ENCODE peak calls at places on chromosomes 4 and X, in ten cellular contexts. One of them, this sample, is unnamed.

GRCh38 chrX:21394792-21395191 is 20.6 kb downstream of the CNKSR2 start:
- DNase-seq in stimulated activated CD4-positive, alpha-beta T cell treated with anti-CD3 and anti-CD28 coated beads, Interleukin-2, amount 100 ng/mL, for 48 hours: no peak
- DNase-seq in AG09319: no peak
- DNase-seq in psoas muscle: no peak
- DNase-seq in G401: peak
- DNase-seq in Right ventricle myocardium inferior: no peak
- DNase-seq in DMS79: peak
- DNase-seq in left ventricle myocardium superior: no peak
- DNase-seq in Panc1: no peak
- DNase-seq in H4: no peak
- DNase-seq in this sample: no peak

GRCh38 chrX:129980043-129980442 is 2.4 kb upstream of the BCORL1 start:
- DNase-seq in stimulated activated CD4-positive, alpha-beta T cell treated with anti-CD3 and anti-CD28 coated beads, Interleukin-2, amount 100 ng/mL, for 48 hours: no peak
- DNase-seq in AG09319: no peak
- DNase-seq in psoas muscle: peak
- DNase-seq in G401: peak
- DNase-seq in Right ventricle myocardium inferior: no peak
- DNase-seq in DMS79: no peak
- DNase-seq in left ventricle myocardium superior: peak
- DNase-seq in Panc1: no peak
- DNase-seq in H4: no peak
- DNase-seq in this sample: no peak

GRCh38 chr4:124306352-124306751 is 406.2 kb downstream of the ANKRD50 start:
- DNase-seq in stimulated activated CD4-positive, alpha-beta T cell treated with anti-CD3 and anti-CD28 coated beads, Interleukin-2, amount 100 ng/mL, for 48 hours: no peak
- DNase-seq in AG09319: no peak
- DNase-seq in psoas muscle: no peak
- DNase-seq in G401: no peak
- DNase-seq in Right ventricle myocardium inferior: no peak
- DNase-seq in DMS79: no peak
- DNase-seq in left ventricle myocardium superior: no peak
- DNase-seq in Panc1: no peak
- DNase-seq in H4: no peak
- DNase-seq in this sample: no peak

GRCh38 chr4:102614801-102615200 is 113.6 kb downstream of the NFKB1 start:
- DNase-seq in stimulated activated CD4-positive, alpha-beta T cell treated with anti-CD3 and anti-CD28 coated beads, Interleukin-2, amount 100 ng/mL, for 48 hours: no peak
- DNase-seq in AG09319: no peak
- DNase-seq in psoas muscle: no peak
- DNase-seq in G401: no peak
- DNase-seq in Right ventricle myocardium inferior: no peak
- DNase-seq in DMS79: no peak
- DNase-seq in left ventricle myocardium superior: peak
- DNase-seq in Panc1: no peak
- DNase-seq in H4: no peak
- DNase-seq in this sample: no peak

GRCh38 chrX:133983974-133984578 is 1.3 kb downstream of the GPC3 start:
- DNase-seq in stimulated activated CD4-positive, alpha-beta T cell treated with anti-CD3 and anti-CD28 coated beads, Interleukin-2, amount 100 ng/mL, for 48 hours: no peak
- DNase-seq in AG09319: no peak
- DNase-seq in psoas muscle: no peak
- DNase-seq in G401: no peak
- DNase-seq in Right ventricle myocardium inferior: no peak
- DNase-seq in DMS79: no peak
- DNase-seq in left ventricle myocardium superior: no peak
- DNase-seq in Panc1: no peak
- DNase-seq in H4: no peak
- DNase-seq in this sample: no peak

GRCh38 chr4:99490286-99490685 is 20.5 kb upstream of the C4orf17 start:
- DNase-seq in stimulated activated CD4-positive, alpha-beta T cell treated with anti-CD3 and anti-CD28 coated beads, Interleukin-2, amount 100 ng/mL, for 48 hours: no peak
- DNase-seq in AG09319: no peak
- DNase-seq in psoas muscle: no peak
- DNase-seq in G401: no peak
- DNase-seq in Right ventricle myocardium inferior: no peak
- DNase-seq in DMS79: no peak
- DNase-seq in left ventricle myocardium superior: no peak
- DNase-seq in Panc1: no peak
- DNase-seq in H4: no peak
- DNase-seq in this sample: no peak

GRCh38 chrX:7139202-7140081 is 8.1 kb upstream of the STS start:
- DNase-seq in stimulated activated CD4-positive, alpha-beta T cell treated with anti-CD3 and anti-CD28 coated beads, Interleukin-2, amount 100 ng/mL, for 48 hours: no peak
- DNase-seq in AG09319: no peak
- DNase-seq in psoas muscle: no peak
- DNase-seq in G401: no peak
- DNase-seq in Right ventricle myocardium inferior: no peak
- DNase-seq in DMS79: no peak
- DNase-seq in left ventricle myocardium superior: no peak
- DNase-seq in Panc1: no peak
- DNase-seq in H4: no peak
- DNase-seq in this sample: no peak

GRCh38 chr4:79081973-79082372 is 142.7 kb upstream of the PAQR3 start:
- DNase-seq in stimulated activated CD4-positive, alpha-beta T cell treated with anti-CD3 and anti-CD28 coated beads, Interleukin-2, amount 100 ng/mL, for 48 hours: no peak
- DNase-seq in AG09319: no peak
- DNase-seq in psoas muscle: no peak
- DNase-seq in G401: no peak
- DNase-seq in Right ventricle myocardium inferior: no peak
- DNase-seq in DMS79: no peak
- DNase-seq in left ventricle myocardium superior: no peak
- DNase-seq in Panc1: no peak
- DNase-seq in H4: no peak
- DNase-seq in this sample: no peak

GRCh38 chr4:4606321-4606720 is 64.5 kb upstream of the STX18 start:
- DNase-seq in stimulated activated CD4-positive, alpha-beta T cell treated with anti-CD3 and anti-CD28 coated beads, Interleukin-2, amount 100 ng/mL, for 48 hours: no peak
- DNase-seq in AG09319: no peak
- DNase-seq in psoas muscle: no peak
- DNase-seq in G401: no peak
- DNase-seq in Right ventricle myocardium inferior: no peak
- DNase-seq in DMS79: no peak
- DNase-seq in left ventricle myocardium superior: no peak
- DNase-seq in Panc1: no peak
- DNase-seq in H4: peak
- DNase-seq in this sample: no peak

GRCh38 chrX:79146552-79147390 is 2.3 kb downstream of the GPR174 start:
- DNase-seq in stimulated activated CD4-positive, alpha-beta T cell treated with anti-CD3 and anti-CD28 coated beads, Interleukin-2, amount 100 ng/mL, for 48 hours: no peak
- DNase-seq in AG09319: no peak
- DNase-seq in psoas muscle: no peak
- DNase-seq in G401: no peak
- DNase-seq in Right ventricle myocardium inferior: no peak
- DNase-seq in DMS79: no peak
- DNase-seq in left ventricle myocardium superior: no peak
- DNase-seq in Panc1: no peak
- DNase-seq in H4: no peak
- DNase-seq in this sample: no peak

GRCh38 chr4:1178300-1179088 is 6.1 kb upstream of the SPON2 start:
- DNase-seq in stimulated activated CD4-positive, alpha-beta T cell treated with anti-CD3 and anti-CD28 coated beads, Interleukin-2, amount 100 ng/mL, for 48 hours: no peak
- DNase-seq in AG09319: no peak
- DNase-seq in psoas muscle: no peak
- DNase-seq in G401: no peak
- DNase-seq in Right ventricle myocardium inferior: peak
- DNase-seq in DMS79: no peak
- DNase-seq in left ventricle myocardium superior: no peak
- DNase-seq in Panc1: no peak
- DNase-seq in H4: no peak
- DNase-seq in this sample: no peak

GRCh38 chr4:52701207-52701606 is 42.1 kb upstream of the USP46 start:
- DNase-seq in stimulated activated CD4-positive, alpha-beta T cell treated with anti-CD3 and anti-CD28 coated beads, Interleukin-2, amount 100 ng/mL, for 48 hours: no peak
- DNase-seq in AG09319: no peak
- DNase-seq in psoas muscle: no peak
- DNase-seq in G401: no peak
- DNase-seq in Right ventricle myocardium inferior: no peak
- DNase-seq in DMS79: no peak
- DNase-seq in left ventricle myocardium superior: no peak
- DNase-seq in Panc1: no peak
- DNase-seq in H4: no peak
- DNase-seq in this sample: no peak

GRCh38 chr4:124290678-124291077 is 421.9 kb downstream of the ANKRD50 start:
- DNase-seq in stimulated activated CD4-positive, alpha-beta T cell treated with anti-CD3 and anti-CD28 coated beads, Interleukin-2, amount 100 ng/mL, for 48 hours: no peak
- DNase-seq in AG09319: no peak
- DNase-seq in psoas muscle: no peak
- DNase-seq in G401: no peak
- DNase-seq in Right ventricle myocardium inferior: no peak
- DNase-seq in DMS79: no peak
- DNase-seq in left ventricle myocardium superior: no peak
- DNase-seq in Panc1: no peak
- DNase-seq in H4: no peak
- DNase-seq in this sample: no peak

GRCh38 chr4:182137343-182137742 is 105.9 kb upstream of the TENM3 start:
- DNase-seq in stimulated activated CD4-positive, alpha-beta T cell treated with anti-CD3 and anti-CD28 coated beads, Interleukin-2, amount 100 ng/mL, for 48 hours: no peak
- DNase-seq in AG09319: no peak
- DNase-seq in psoas muscle: no peak
- DNase-seq in G401: no peak
- DNase-seq in Right ventricle myocardium inferior: no peak
- DNase-seq in DMS79: no peak
- DNase-seq in left ventricle myocardium superior: no peak
- DNase-seq in Panc1: no peak
- DNase-seq in H4: no peak
- DNase-seq in this sample: no peak

GRCh38 chr4:127988638-127989037 is 23.4 kb downstream of the ABHD18 start:
- DNase-seq in stimulated activated CD4-positive, alpha-beta T cell treated with anti-CD3 and anti-CD28 coated beads, Interleukin-2, amount 100 ng/mL, for 48 hours: no peak
- DNase-seq in AG09319: no peak
- DNase-seq in psoas muscle: no peak
- DNase-seq in G401: no peak
- DNase-seq in Right ventricle myocardium inferior: no peak
- DNase-seq in DMS79: no peak
- DNase-seq in left ventricle myocardium superior: no peak
- DNase-seq in Panc1: no peak
- DNase-seq in H4: no peak
- DNase-seq in this sample: no peak

GRCh38 chr4:153543351-153543750 is 77.2 kb downstream of the TMEM131L start:
- DNase-seq in stimulated activated CD4-positive, alpha-beta T cell treated with anti-CD3 and anti-CD28 coated beads, Interleukin-2, amount 100 ng/mL, for 48 hours: no peak
- DNase-seq in AG09319: no peak
- DNase-seq in psoas muscle: no peak
- DNase-seq in G401: no peak
- DNase-seq in Right ventricle myocardium inferior: no peak
- DNase-seq in DMS79: no peak
- DNase-seq in left ventricle myocardium superior: no peak
- DNase-seq in Panc1: no peak
- DNase-seq in H4: no peak
- DNase-seq in this sample: no peak

This sample was measured in chondrocyte.